ENCODE peak calls at places on chromosomes 16 and 17, in eight cellular contexts. K is GDM1; I is NCI-H1092; S is activated T-helper 1 cell treated with anti-CD3 and anti-CD28 coated beads, Interleukin-2, amount 50 U/mL, for 16 hours; R is T follicular helper cell; G is germinal center; A is left ventricle myocardium inferior; Z is AG09309. M is an unnamed sample.

GRCh38 chr16:84608281-84608680 is 9.6 kb downstream of the COTL1 start:
- DNase-seq in K (no peak), I (no peak), S (no peak), R (no peak), G (no peak), A (no peak), Z (no peak), M (no peak)

GRCh38 chr17:40417258-40417608 is 463 bp downstream of the TOP2A start:
- DNase-seq in K (no peak), I (no peak), S (no peak), R (no peak), G (no peak), A (no peak), Z (no peak), M (no peak)

GRCh38 chr16:27529962-27530361 is 19.8 kb downstream of the GTF3C1 start:
- DNase-seq in K (no peak), I (no peak), S (no peak), R (no peak), G (no peak), A (no peak), Z (peak), M (no peak)

GRCh38 chr17:48025040-48025903 is 12.3 kb downstream of the COPZ2 start:
- DNase-seq in K (peak), I (peak), S (peak), R (peak), G (peak), A (peak), Z (peak), M (peak)

GRCh38 chr17:17944743-17945142 is 27.5 kb downstream of the TOM1L2 start:
- DNase-seq in K (no peak), I (no peak), S (no peak), R (no peak), G (no peak), A (no peak), Z (no peak), M (no peak)

GRCh38 chr17:48057626-48058025 is 9.5 kb downstream of the NFE2L1 start:
- DNase-seq in K (no peak), I (no peak), S (no peak), R (no peak), G (no peak), A (no peak), Z (no peak), M (no peak)

GRCh38 chr17:64694207-64694606 is 32.1 kb upstream of the SMURF2 start:
- DNase-seq in K (no peak), I (no peak), S (no peak), R (no peak), G (no peak), A (peak), Z (no peak), M (no peak)

GRCh38 chr17:81635431-81635830 is 1.5 kb downstream of the NPLOC4 start:
- DNase-seq in K (no peak), I (no peak), S (no peak), R (no peak), G (no peak), A (no peak), Z (no peak), M (no peak)

GRCh38 chr16:10616744-10617640 is 36.6 kb upstream of the EMP2 start:
- DNase-seq in K (no peak), I (no peak), S (no peak), R (no peak), G (no peak), A (peak), Z (no peak), M (no peak)

GRCh38 chr17:21108651-21109050 is 18.1 kb upstream of the DHRS7B start:
- DNase-seq in K (no peak), I (no peak), S (no peak), R (no peak), G (no peak), A (no peak), Z (no peak), M (no peak)

GRCh38 chr17:77476920-77477805 is 336.4 kb downstream of the SEC14L1 start:
- DNase-seq in K (no peak), I (no peak), S (no peak), R (no peak), G (no peak), A (peak), Z (peak), M (no peak)

GRCh38 chr17:68456529-68457167 is 648 bp downstream of the WIPI1 start:
- DNase-seq in K (no peak), I (no peak), S (no peak), R (no peak), G (no peak), A (peak), Z (peak), M (no peak)

GRCh38 chr17:34601431-34601830 is 22.0 kb downstream of the TMEM132E start:
- DNase-seq in K (no peak), I (no peak), S (no peak), R (no peak), G (no peak), A (no peak), Z (no peak), M (no peak)

GRCh38 chr17:82729479-82730260 is 5.7 kb upstream of the FN3K start:
- DNase-seq in K (no peak), I (no peak), S (no peak), R (no peak), G (no peak), A (no peak), Z (no peak), M (no peak)

GRCh38 chr16:6131526-6132050 is 1034.0 kb upstream of the EEF2KMT start:
- DNase-seq in K (no peak), I (no peak), S (no peak), R (no peak), G (no peak), A (no peak), Z (no peak), M (no peak)

GRCh38 chr17:32142857-32143524 is 689 bp downstream of the RHOT1 start:
- DNase-seq in K (no peak), I (peak), S (no peak), R (no peak), G (peak), A (peak), Z (no peak), M (no peak)